ENCODE peak calls at places on chromosome 16, in four cellular contexts. D, G, Y and W are unnamed samples.

GRCh38 chr16:66342294-66342900 is 24.1 kb upstream of the CDH5 start:
- DNase-seq in D (peak; percentile 18), G (no peak), Y (peak; percentile 76), W (peak; percentile 72)

GRCh38 chr16:85369741-85370528 is 243.2 kb upstream of the GSE1 start:
- DNase-seq in D (peak; percentile 31), G (no peak), Y (peak; percentile 88), W (peak; percentile 84)

GRCh38 chr16:64648282-64648681 is 473.6 kb downstream of the CDH11 start:
- DNase-seq in D (no peak), G (no peak), Y (no peak), W (no peak)

GRCh38 chr16:84685210-84685609 is 14.6 kb upstream of the USP10 start:
- DNase-seq in D (no peak), G (no peak), Y (no peak), W (no peak)

GRCh38 chr16:3012246-3012645 is 477 bp upstream of the CLDN9 start:
- DNase-seq in D (no peak), G (no peak), Y (no peak), W (no peak)

GRCh38 chr16:14487579-14487978 is 142.5 kb downstream of the PARN start:
- DNase-seq in D (no peak), G (no peak), Y (no peak), W (peak; percentile 20)

GRCh38 chr16:87443031-87443430 is 49.8 kb downstream of the ZCCHC14 start:
- DNase-seq in D (no peak), G (no peak), Y (no peak), W (no peak)

GRCh38 chr16:13896543-13897182 is 23.3 kb upstream of the ERCC4 start:
- DNase-seq in D (peak; percentile 25), G (peak; percentile 36), Y (no peak), W (no peak)

GRCh38 chr16:16045311-16045710 is 95.9 kb downstream of the ABCC1 start:
- DNase-seq in D (no peak), G (no peak), Y (no peak), W (no peak)

GRCh38 chr16:49216593-49216992 is 65.0 kb downstream of the CBLN1 start:
- DNase-seq in D (no peak), G (no peak), Y (no peak), W (no peak)

GRCh38 chr16:76278976-76279375 is 1.8 kb downstream of the CNTNAP4 start:
- DNase-seq in D (peak; percentile 13), G (no peak), Y (no peak), W (peak; percentile 21)

GRCh38 chr16:17211797-17212196 is 259.0 kb downstream of the XYLT1 start:
- DNase-seq in D (peak; percentile 34), G (peak; percentile 15), Y (peak; percentile 25), W (peak; percentile 21)

GRCh38 chr16:74448990-74449389 is 27.7 kb upstream of the CLEC18B start:
- DNase-seq in D (no peak), G (peak; percentile 63), Y (no peak), W (no peak)

GRCh38 chr16:4681471-4682083 is 11.8 kb upstream of the NUDT16L1 start:
- DNase-seq in D (no peak), G (no peak), Y (no peak), W (no peak)

GRCh38 chr16:78513838-78514237 is 414.4 kb downstream of the WWOX start:
- DNase-seq in D (no peak), G (no peak), Y (no peak), W (no peak)

GRCh38 chr16:66549284-66550131 is at the start of gene TK2:
- DNase-seq in D (peak; percentile 37), G (no peak), Y (peak; percentile 89), W (peak; percentile 91)

GRCh38 chr16:28317040-28317880 is 24.9 kb downstream of the SBK1 start:
- DNase-seq in D (peak; percentile 42), G (peak; percentile 21), Y (peak; percentile 82), W (peak; percentile 90)

GRCh38 chr16:2425008-2425518 is 4.2 kb upstream of the CCNF start:
- DNase-seq in D (no peak), G (no peak), Y (no peak), W (no peak)

GRCh38 chr16:66287916-66288315 is 78.6 kb upstream of the CDH5 start:
- DNase-seq in D (no peak), G (no peak), Y (no peak), W (no peak)

GRCh38 chr16:30354423-30355143 is 525 bp downstream of the CD2BP2 start:
- DNase-seq in D (no peak), G (no peak), Y (peak; percentile 35), W (peak; percentile 74)

GRCh38 chr16:51523400-51523799 is 372.3 kb upstream of the SALL1 start:
- DNase-seq in D (no peak), G (no peak), Y (no peak), W (no peak)

GRCh38 chr16:27980919-27981670 is 82.4 kb downstream of the GSG1L start:
- DNase-seq in D (no peak), G (no peak), Y (no peak), W (peak; percentile 40)

GRCh38 chr16:48271728-48272127 is 24.4 kb upstream of the ABCC11 start:
- DNase-seq in D (no peak), G (no peak), Y (no peak), W (no peak)

DNA sequence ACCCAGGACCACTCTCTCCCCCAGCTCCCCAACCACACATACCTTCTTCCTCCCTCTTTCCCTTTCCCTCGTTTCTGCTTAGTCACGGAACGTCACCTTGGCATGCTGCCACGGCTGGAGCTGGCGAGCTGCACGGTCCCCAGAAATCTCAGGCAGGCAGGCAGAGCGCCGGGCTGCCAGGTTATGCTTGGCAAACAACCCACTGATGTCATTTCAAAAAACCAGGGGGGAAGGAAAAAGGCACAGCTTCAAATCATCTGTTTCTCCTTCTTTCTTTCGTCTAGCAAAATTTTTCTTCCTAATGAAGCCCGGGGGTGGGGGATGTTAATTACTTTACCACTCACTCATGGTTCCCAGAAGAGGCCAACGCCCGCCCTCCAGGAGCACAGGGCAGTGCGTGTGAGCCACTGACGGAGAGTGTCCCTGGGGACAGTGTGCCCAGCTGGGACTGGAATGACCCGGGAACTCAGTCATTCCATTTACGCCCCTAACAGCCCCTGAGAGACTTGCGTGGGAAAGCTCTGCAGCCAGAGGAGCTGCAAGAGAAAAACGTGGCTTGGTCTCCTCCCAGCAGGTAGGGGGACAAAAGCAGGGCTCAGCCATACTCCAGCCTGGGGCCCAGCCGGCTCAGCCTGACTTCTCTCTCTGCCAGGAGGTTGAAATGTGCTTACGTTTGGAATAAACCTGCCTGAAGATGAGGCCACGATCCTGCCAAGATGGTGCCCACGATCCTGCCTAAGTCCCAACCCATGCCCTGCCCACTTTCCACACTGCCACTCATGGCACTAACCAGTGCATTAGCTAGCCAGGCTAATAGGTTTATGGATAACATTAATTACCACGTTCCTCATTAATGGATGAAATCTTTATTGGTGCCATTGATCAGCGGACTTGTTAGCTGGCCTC is 198.9 kb downstream of the ZFHX3 start:
- DNase-seq in D (no peak), G (peak; percentile 56), Y (no peak), W (peak; percentile 82)
- H2AFZ ChIP-seq in D (no peak overlapping the region), G (no peak overlapping the region), Y (no peak overlapping the region), W (no peak overlapping the region)

GRCh38 chr16:24611310-24611709 is 71.9 kb downstream of the RBBP6 start:
- DNase-seq in D (no peak), G (no peak), Y (no peak), W (no peak)
- TF ChIP-seq ELF1 in D (no peak), G (no peak), Y (no peak), W (no peak)

DNA sequence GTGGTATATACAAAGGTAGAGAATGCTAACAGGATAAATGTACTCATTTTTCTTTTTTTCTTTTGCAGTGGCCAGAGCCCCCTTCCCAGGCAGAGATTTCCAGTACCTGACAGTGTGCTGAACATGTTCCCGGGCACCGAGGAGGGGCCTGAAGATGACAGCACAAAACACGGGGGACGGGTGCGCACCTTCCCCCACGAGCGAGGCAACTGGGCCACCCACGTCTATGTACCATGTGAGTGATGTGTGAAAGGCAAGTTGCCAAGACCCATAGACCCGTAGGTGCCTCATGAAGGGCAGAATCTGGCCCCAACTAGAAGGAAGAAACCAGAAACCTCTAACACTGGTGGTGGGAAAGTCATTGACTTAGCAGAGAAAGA is 1.2 kb downstream of the USB1 start:
- DNase-seq in D (no peak), G (no peak), Y (no peak), W (no peak)
- H3K9ac ChIP-seq in D (no peak overlapping the region), G (peak overlapping the region; percentile 74), Y (peak overlapping the region; percentile 38), W (no peak overlapping the region)

DNA sequence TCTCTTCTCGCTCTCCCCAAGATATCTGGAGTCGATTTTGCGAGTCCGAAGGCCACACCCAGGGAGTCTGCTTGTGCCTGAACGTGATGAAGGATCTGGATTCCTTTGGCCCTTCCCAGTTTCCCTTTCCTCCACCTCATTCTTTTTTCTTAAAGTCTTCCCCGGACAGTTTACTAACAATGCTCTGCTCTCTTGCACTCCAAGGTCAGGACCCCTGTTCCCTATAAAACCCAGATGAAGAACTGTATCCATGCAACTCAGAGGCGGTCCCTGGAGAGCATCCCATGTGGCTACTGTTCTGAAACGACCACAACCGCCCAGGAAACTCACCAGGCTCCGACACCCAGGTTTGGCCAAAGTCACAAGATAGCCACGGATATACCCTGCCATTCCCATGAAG is 125.5 kb upstream of the ZFHX3 start:
- DNase-seq in D (no peak), G (no peak), Y (no peak), W (no peak)
- H2AFZ ChIP-seq in D (no peak overlapping the region), G (no peak overlapping the region), Y (no peak overlapping the region), W (no peak overlapping the region)

GRCh38 chr16:68000450-68000849 is 1.2 kb upstream of the DPEP2 start:
- DNase-seq in D (no peak), G (no peak), Y (no peak), W (no peak)

GRCh38 chr16:67995423-67995822 is 3.9 kb downstream of the DPEP2 start:
- DNase-seq in D (no peak), G (no peak), Y (no peak), W (no peak)

GRCh38 chr16:68003031-68003430 is 3.7 kb upstream of the DPEP2 start:
- DNase-seq in D (no peak), G (no peak), Y (no peak), W (no peak)

GRCh38 chr16:68005786-68006286 is 6.6 kb upstream of the DPEP2 start:
- DNase-seq in D (no peak), G (no peak), Y (no peak), W (no peak)

GRCh38 chr16:68000024-68000423 is 740 bp upstream of the DPEP2 start:
- DNase-seq in D (no peak), G (no peak), Y (no peak), W (no peak)
- TF ChIP-seq ELF1 in D (no peak), G (no peak), Y (no peak), W (no peak)